ENCODE peak calls at places on chromosomes 16 and 17, in nine cellular contexts. One of them, this sample, is unnamed.

GRCh38 chr16:12027091-12027490 is 50.6 kb downstream of the SNX29 start:
- DNase-seq in NCI-H524: no peak
- DNase-seq in stimulated activated CD4-positive, alpha-beta T cell treated with anti-CD3 and anti-CD28 coated beads, Interleukin-12 subunit alpha, Interleukin-12 subunit beta, amount 100 ng/mL, for 24 hours: no peak
- DNase-seq in OCI-LY7: peak; percentile 18
- DNase-seq in lung: no peak
- DNase-seq in transverse colon: no peak
- DNase-seq in T-helper 2 cell treated with Interferon-gamma antibody and Interleukin-4, amounts not matched to agents 5 μg/mL and 100 μg/mL, for 36 hours: no peak
- DNase-seq in tibial artery: no peak
- DNase-seq in nucleus accumbens: no peak
- DNase-seq in this sample: peak; percentile 63

GRCh38 chr16:68885321-68885720 is 42.0 kb downstream of the TANGO6 start:
- DNase-seq in NCI-H524: no peak
- DNase-seq in stimulated activated CD4-positive, alpha-beta T cell treated with anti-CD3 and anti-CD28 coated beads, Interleukin-12 subunit alpha, Interleukin-12 subunit beta, amount 100 ng/mL, for 24 hours: no peak
- DNase-seq in OCI-LY7: no peak
- DNase-seq in lung: no peak
- DNase-seq in transverse colon: no peak
- DNase-seq in T-helper 2 cell treated with Interferon-gamma antibody and Interleukin-4, amounts not matched to agents 5 μg/mL and 100 μg/mL, for 36 hours: no peak
- DNase-seq in tibial artery: no peak
- DNase-seq in nucleus accumbens: no peak
- DNase-seq in this sample: no peak

GRCh38 chr17:42251115-42251514 is 25.1 kb downstream of the STAT5B start:
- DNase-seq in NCI-H524: no peak
- DNase-seq in stimulated activated CD4-positive, alpha-beta T cell treated with anti-CD3 and anti-CD28 coated beads, Interleukin-12 subunit alpha, Interleukin-12 subunit beta, amount 100 ng/mL, for 24 hours: no peak
- DNase-seq in OCI-LY7: no peak
- DNase-seq in lung: no peak
- DNase-seq in transverse colon: no peak
- DNase-seq in T-helper 2 cell treated with Interferon-gamma antibody and Interleukin-4, amounts not matched to agents 5 μg/mL and 100 μg/mL, for 36 hours: no peak
- DNase-seq in tibial artery: no peak
- DNase-seq in nucleus accumbens: no peak
- DNase-seq in this sample: no peak

GRCh38 chr17:48025904-48026502 is 11.6 kb downstream of the COPZ2 start:
- DNase-seq in NCI-H524: no peak
- DNase-seq in stimulated activated CD4-positive, alpha-beta T cell treated with anti-CD3 and anti-CD28 coated beads, Interleukin-12 subunit alpha, Interleukin-12 subunit beta, amount 100 ng/mL, for 24 hours: no peak
- DNase-seq in OCI-LY7: no peak
- DNase-seq in lung: no peak
- DNase-seq in transverse colon: no peak
- DNase-seq in T-helper 2 cell treated with Interferon-gamma antibody and Interleukin-4, amounts not matched to agents 5 μg/mL and 100 μg/mL, for 36 hours: no peak
- DNase-seq in tibial artery: peak; percentile 76
- DNase-seq in nucleus accumbens: no peak
- DNase-seq in this sample: no peak

GRCh38 chr17:78745407-78746088 is 36.5 kb downstream of the CYTH1 start:
- DNase-seq in NCI-H524: no peak
- DNase-seq in stimulated activated CD4-positive, alpha-beta T cell treated with anti-CD3 and anti-CD28 coated beads, Interleukin-12 subunit alpha, Interleukin-12 subunit beta, amount 100 ng/mL, for 24 hours: no peak
- DNase-seq in OCI-LY7: peak; percentile 70
- DNase-seq in lung: no peak
- DNase-seq in transverse colon: no peak
- DNase-seq in T-helper 2 cell treated with Interferon-gamma antibody and Interleukin-4, amounts not matched to agents 5 μg/mL and 100 μg/mL, for 36 hours: no peak
- DNase-seq in tibial artery: no peak
- DNase-seq in nucleus accumbens: peak; percentile 29
- DNase-seq in this sample: no peak

GRCh38 chr16:81319221-81319912 is 4.6 kb downstream of the GAN start:
- DNase-seq in NCI-H524: no peak
- DNase-seq in stimulated activated CD4-positive, alpha-beta T cell treated with anti-CD3 and anti-CD28 coated beads, Interleukin-12 subunit alpha, Interleukin-12 subunit beta, amount 100 ng/mL, for 24 hours: no peak
- DNase-seq in OCI-LY7: no peak
- DNase-seq in lung: no peak
- DNase-seq in transverse colon: no peak
- DNase-seq in T-helper 2 cell treated with Interferon-gamma antibody and Interleukin-4, amounts not matched to agents 5 μg/mL and 100 μg/mL, for 36 hours: no peak
- DNase-seq in tibial artery: no peak
- DNase-seq in nucleus accumbens: no peak
- DNase-seq in this sample: no peak

GRCh38 chr16:76946879-76947278 is 244.1 kb upstream of the MON1B start:
- DNase-seq in NCI-H524: no peak
- DNase-seq in stimulated activated CD4-positive, alpha-beta T cell treated with anti-CD3 and anti-CD28 coated beads, Interleukin-12 subunit alpha, Interleukin-12 subunit beta, amount 100 ng/mL, for 24 hours: no peak
- DNase-seq in OCI-LY7: no peak
- DNase-seq in lung: no peak
- DNase-seq in transverse colon: no peak
- DNase-seq in T-helper 2 cell treated with Interferon-gamma antibody and Interleukin-4, amounts not matched to agents 5 μg/mL and 100 μg/mL, for 36 hours: no peak
- DNase-seq in tibial artery: no peak
- DNase-seq in nucleus accumbens: peak; percentile 13
- DNase-seq in this sample: no peak

GRCh38 chr16:71933017-71933416 is 37.7 kb downstream of the IST1 start:
- DNase-seq in NCI-H524: no peak
- DNase-seq in stimulated activated CD4-positive, alpha-beta T cell treated with anti-CD3 and anti-CD28 coated beads, Interleukin-12 subunit alpha, Interleukin-12 subunit beta, amount 100 ng/mL, for 24 hours: no peak
- DNase-seq in OCI-LY7: no peak
- DNase-seq in lung: no peak
- DNase-seq in transverse colon: no peak
- DNase-seq in T-helper 2 cell treated with Interferon-gamma antibody and Interleukin-4, amounts not matched to agents 5 μg/mL and 100 μg/mL, for 36 hours: no peak
- DNase-seq in tibial artery: no peak
- DNase-seq in nucleus accumbens: no peak
- DNase-seq in this sample: no peak

GRCh38 chr16:53219795-53220194 is 165.0 kb downstream of the CHD9 start:
- DNase-seq in NCI-H524: no peak
- DNase-seq in stimulated activated CD4-positive, alpha-beta T cell treated with anti-CD3 and anti-CD28 coated beads, Interleukin-12 subunit alpha, Interleukin-12 subunit beta, amount 100 ng/mL, for 24 hours: no peak
- DNase-seq in OCI-LY7: no peak
- DNase-seq in lung: no peak
- DNase-seq in transverse colon: no peak
- DNase-seq in T-helper 2 cell treated with Interferon-gamma antibody and Interleukin-4, amounts not matched to agents 5 μg/mL and 100 μg/mL, for 36 hours: no peak
- DNase-seq in tibial artery: no peak
- DNase-seq in nucleus accumbens: no peak
- DNase-seq in this sample: no peak

GRCh38 chr16:47904691-47905090 is 251.1 kb downstream of the ABCC12 start:
- DNase-seq in NCI-H524: no peak
- DNase-seq in stimulated activated CD4-positive, alpha-beta T cell treated with anti-CD3 and anti-CD28 coated beads, Interleukin-12 subunit alpha, Interleukin-12 subunit beta, amount 100 ng/mL, for 24 hours: no peak
- DNase-seq in OCI-LY7: no peak
- DNase-seq in lung: no peak
- DNase-seq in transverse colon: no peak
- DNase-seq in T-helper 2 cell treated with Interferon-gamma antibody and Interleukin-4, amounts not matched to agents 5 μg/mL and 100 μg/mL, for 36 hours: no peak
- DNase-seq in tibial artery: no peak
- DNase-seq in nucleus accumbens: no peak
- DNase-seq in this sample: no peak

GRCh38 chr17:32258383-32259121 is 7.1 kb upstream of the RHBDL3 start:
- DNase-seq in NCI-H524: peak; percentile 99
- DNase-seq in stimulated activated CD4-positive, alpha-beta T cell treated with anti-CD3 and anti-CD28 coated beads, Interleukin-12 subunit alpha, Interleukin-12 subunit beta, amount 100 ng/mL, for 24 hours: no peak
- DNase-seq in OCI-LY7: no peak
- DNase-seq in lung: no peak
- DNase-seq in transverse colon: no peak
- DNase-seq in T-helper 2 cell treated with Interferon-gamma antibody and Interleukin-4, amounts not matched to agents 5 μg/mL and 100 μg/mL, for 36 hours: no peak
- DNase-seq in tibial artery: no peak
- DNase-seq in nucleus accumbens: peak; percentile 41
- DNase-seq in this sample: no peak

GRCh38 chr16:47304563-47304962 is 156.3 kb downstream of the ITFG1 start:
- DNase-seq in NCI-H524: no peak
- DNase-seq in stimulated activated CD4-positive, alpha-beta T cell treated with anti-CD3 and anti-CD28 coated beads, Interleukin-12 subunit alpha, Interleukin-12 subunit beta, amount 100 ng/mL, for 24 hours: no peak
- DNase-seq in OCI-LY7: no peak
- DNase-seq in lung: no peak
- DNase-seq in transverse colon: no peak
- DNase-seq in T-helper 2 cell treated with Interferon-gamma antibody and Interleukin-4, amounts not matched to agents 5 μg/mL and 100 μg/mL, for 36 hours: no peak
- DNase-seq in tibial artery: no peak
- DNase-seq in nucleus accumbens: no peak
- DNase-seq in this sample: no peak

GRCh38 chr17:73643012-73643845 is 1.0 kb downstream of the SDK2 start:
- DNase-seq in NCI-H524: peak; percentile 55
- DNase-seq in stimulated activated CD4-positive, alpha-beta T cell treated with anti-CD3 and anti-CD28 coated beads, Interleukin-12 subunit alpha, Interleukin-12 subunit beta, amount 100 ng/mL, for 24 hours: no peak
- DNase-seq in OCI-LY7: no peak
- DNase-seq in lung: no peak
- DNase-seq in transverse colon: peak; percentile 34
- DNase-seq in T-helper 2 cell treated with Interferon-gamma antibody and Interleukin-4, amounts not matched to agents 5 μg/mL and 100 μg/mL, for 36 hours: no peak
- DNase-seq in tibial artery: no peak
- DNase-seq in nucleus accumbens: peak; percentile 57
- DNase-seq in this sample: peak; percentile 78

GRCh38 chr16:84144301-84144858 is 597 bp downstream of the HSDL1 start:
- DNase-seq in NCI-H524: peak; percentile 10
- DNase-seq in stimulated activated CD4-positive, alpha-beta T cell treated with anti-CD3 and anti-CD28 coated beads, Interleukin-12 subunit alpha, Interleukin-12 subunit beta, amount 100 ng/mL, for 24 hours: peak; percentile 23
- DNase-seq in OCI-LY7: peak; percentile 53
- DNase-seq in lung: peak; percentile 35
- DNase-seq in transverse colon: peak; percentile 33
- DNase-seq in T-helper 2 cell treated with Interferon-gamma antibody and Interleukin-4, amounts not matched to agents 5 μg/mL and 100 μg/mL, for 36 hours: peak; percentile 38
- DNase-seq in tibial artery: no peak
- DNase-seq in nucleus accumbens: peak; percentile 34
- DNase-seq in this sample: no peak

GRCh38 chr16:19071811-19072777 is 4.7 kb downstream of the COQ7 start:
- DNase-seq in NCI-H524: no peak
- DNase-seq in stimulated activated CD4-positive, alpha-beta T cell treated with anti-CD3 and anti-CD28 coated beads, Interleukin-12 subunit alpha, Interleukin-12 subunit beta, amount 100 ng/mL, for 24 hours: peak; percentile 60
- DNase-seq in OCI-LY7: peak; percentile 67
- DNase-seq in lung: peak; percentile 67
- DNase-seq in transverse colon: peak; percentile 77
- DNase-seq in T-helper 2 cell treated with Interferon-gamma antibody and Interleukin-4, amounts not matched to agents 5 μg/mL and 100 μg/mL, for 36 hours: peak; percentile 35
- DNase-seq in tibial artery: no peak
- DNase-seq in nucleus accumbens: peak; percentile 44
- DNase-seq in this sample: no peak

GRCh38 chr17:17076066-17076465 is 33.8 kb downstream of the MPRIP start:
- DNase-seq in NCI-H524: no peak
- DNase-seq in stimulated activated CD4-positive, alpha-beta T cell treated with anti-CD3 and anti-CD28 coated beads, Interleukin-12 subunit alpha, Interleukin-12 subunit beta, amount 100 ng/mL, for 24 hours: no peak
- DNase-seq in OCI-LY7: no peak
- DNase-seq in lung: no peak
- DNase-seq in transverse colon: no peak
- DNase-seq in T-helper 2 cell treated with Interferon-gamma antibody and Interleukin-4, amounts not matched to agents 5 μg/mL and 100 μg/mL, for 36 hours: no peak
- DNase-seq in tibial artery: peak; percentile 46
- DNase-seq in nucleus accumbens: no peak
- DNase-seq in this sample: no peak

GRCh38 chr16:12300490-12300889 is 324.0 kb downstream of the SNX29 start:
- DNase-seq in NCI-H524: no peak
- DNase-seq in stimulated activated CD4-positive, alpha-beta T cell treated with anti-CD3 and anti-CD28 coated beads, Interleukin-12 subunit alpha, Interleukin-12 subunit beta, amount 100 ng/mL, for 24 hours: no peak
- DNase-seq in OCI-LY7: no peak
- DNase-seq in lung: no peak
- DNase-seq in transverse colon: no peak
- DNase-seq in T-helper 2 cell treated with Interferon-gamma antibody and Interleukin-4, amounts not matched to agents 5 μg/mL and 100 μg/mL, for 36 hours: no peak
- DNase-seq in tibial artery: no peak
- DNase-seq in nucleus accumbens: no peak
- DNase-seq in this sample: no peak

GRCh38 chr16:18782697-18783429 is 7.3 kb downstream of the RPS15A start:
- DNase-seq in NCI-H524: no peak
- DNase-seq in stimulated activated CD4-positive, alpha-beta T cell treated with anti-CD3 and anti-CD28 coated beads, Interleukin-12 subunit alpha, Interleukin-12 subunit beta, amount 100 ng/mL, for 24 hours: no peak
- DNase-seq in OCI-LY7: no peak
- DNase-seq in lung: no peak
- DNase-seq in transverse colon: no peak
- DNase-seq in T-helper 2 cell treated with Interferon-gamma antibody and Interleukin-4, amounts not matched to agents 5 μg/mL and 100 μg/mL, for 36 hours: no peak
- DNase-seq in tibial artery: no peak
- DNase-seq in nucleus accumbens: no peak
- DNase-seq in this sample: no peak

GRCh38 chr16:17470871-17471744 is at the start of gene XYLT1:
- DNase-seq in NCI-H524: peak; percentile 39
- DNase-seq in stimulated activated CD4-positive, alpha-beta T cell treated with anti-CD3 and anti-CD28 coated beads, Interleukin-12 subunit alpha, Interleukin-12 subunit beta, amount 100 ng/mL, for 24 hours: peak; percentile 48
- DNase-seq in OCI-LY7: peak; percentile 57
- DNase-seq in lung: peak; percentile 59
- DNase-seq in transverse colon: peak; percentile 73
- DNase-seq in T-helper 2 cell treated with Interferon-gamma antibody and Interleukin-4, amounts not matched to agents 5 μg/mL and 100 μg/mL, for 36 hours: peak; percentile 32
- DNase-seq in tibial artery: peak; percentile 96
- DNase-seq in nucleus accumbens: no peak
- DNase-seq in this sample: no peak

GRCh38 chr17:48970865-48971687 is 2.7 kb upstream of the GIP start:
- DNase-seq in NCI-H524: no peak
- DNase-seq in stimulated activated CD4-positive, alpha-beta T cell treated with anti-CD3 and anti-CD28 coated beads, Interleukin-12 subunit alpha, Interleukin-12 subunit beta, amount 100 ng/mL, for 24 hours: no peak
- DNase-seq in OCI-LY7: no peak
- DNase-seq in lung: no peak
- DNase-seq in transverse colon: no peak
- DNase-seq in T-helper 2 cell treated with Interferon-gamma antibody and Interleukin-4, amounts not matched to agents 5 μg/mL and 100 μg/mL, for 36 hours: no peak
- DNase-seq in tibial artery: no peak
- DNase-seq in nucleus accumbens: no peak
- DNase-seq in this sample: no peak

GRCh38 chr17:18951941-18952842 is at the start of gene SLC5A10:
- DNase-seq in NCI-H524: no peak
- DNase-seq in stimulated activated CD4-positive, alpha-beta T cell treated with anti-CD3 and anti-CD28 coated beads, Interleukin-12 subunit alpha, Interleukin-12 subunit beta, amount 100 ng/mL, for 24 hours: no peak
- DNase-seq in OCI-LY7: no peak
- DNase-seq in lung: no peak
- DNase-seq in transverse colon: no peak
- DNase-seq in T-helper 2 cell treated with Interferon-gamma antibody and Interleukin-4, amounts not matched to agents 5 μg/mL and 100 μg/mL, for 36 hours: no peak
- DNase-seq in tibial artery: no peak
- DNase-seq in nucleus accumbens: no peak
- DNase-seq in this sample: no peak

GRCh38 chr16:50245417-50246298 is 20.7 kb upstream of the ADCY7 start:
- DNase-seq in NCI-H524: no peak
- DNase-seq in stimulated activated CD4-positive, alpha-beta T cell treated with anti-CD3 and anti-CD28 coated beads, Interleukin-12 subunit alpha, Interleukin-12 subunit beta, amount 100 ng/mL, for 24 hours: peak; percentile 55
- DNase-seq in OCI-LY7: peak; percentile 57
- DNase-seq in lung: peak; percentile 63
- DNase-seq in transverse colon: peak; percentile 68
- DNase-seq in T-helper 2 cell treated with Interferon-gamma antibody and Interleukin-4, amounts not matched to agents 5 μg/mL and 100 μg/mL, for 36 hours: peak; percentile 53
- DNase-seq in tibial artery: peak; percentile 77
- DNase-seq in nucleus accumbens: peak; percentile 6
- DNase-seq in this sample: peak; percentile 32

GRCh38 chr17:10036511-10037061 is 131.5 kb upstream of the RCVRN start:
- DNase-seq in NCI-H524: no peak
- DNase-seq in stimulated activated CD4-positive, alpha-beta T cell treated with anti-CD3 and anti-CD28 coated beads, Interleukin-12 subunit alpha, Interleukin-12 subunit beta, amount 100 ng/mL, for 24 hours: no peak
- DNase-seq in OCI-LY7: no peak
- DNase-seq in lung: peak; percentile 60
- DNase-seq in transverse colon: no peak
- DNase-seq in T-helper 2 cell treated with Interferon-gamma antibody and Interleukin-4, amounts not matched to agents 5 μg/mL and 100 μg/mL, for 36 hours: no peak
- DNase-seq in tibial artery: no peak
- DNase-seq in nucleus accumbens: peak; percentile 91
- DNase-seq in this sample: no peak

GRCh38 chr16:74153773-74154172 is 142.8 kb upstream of the PSMD7 start:
- DNase-seq in NCI-H524: no peak
- DNase-seq in stimulated activated CD4-positive, alpha-beta T cell treated with anti-CD3 and anti-CD28 coated beads, Interleukin-12 subunit alpha, Interleukin-12 subunit beta, amount 100 ng/mL, for 24 hours: no peak
- DNase-seq in OCI-LY7: no peak
- DNase-seq in lung: no peak
- DNase-seq in transverse colon: no peak
- DNase-seq in T-helper 2 cell treated with Interferon-gamma antibody and Interleukin-4, amounts not matched to agents 5 μg/mL and 100 μg/mL, for 36 hours: no peak
- DNase-seq in tibial artery: no peak
- DNase-seq in nucleus accumbens: no peak
- DNase-seq in this sample: no peak

GRCh38 chr17:78013683-78014467 is 55.4 kb downstream of the TNRC6C start:
- DNase-seq in NCI-H524: peak; percentile 86
- DNase-seq in stimulated activated CD4-positive, alpha-beta T cell treated with anti-CD3 and anti-CD28 coated beads, Interleukin-12 subunit alpha, Interleukin-12 subunit beta, amount 100 ng/mL, for 24 hours: peak; percentile 29
- DNase-seq in OCI-LY7: peak; percentile 79
- DNase-seq in lung: peak; percentile 57
- DNase-seq in transverse colon: peak; percentile 48
- DNase-seq in T-helper 2 cell treated with Interferon-gamma antibody and Interleukin-4, amounts not matched to agents 5 μg/mL and 100 μg/mL, for 36 hours: no peak
- DNase-seq in tibial artery: no peak
- DNase-seq in nucleus accumbens: peak; percentile 63
- DNase-seq in this sample: peak; percentile 71

GRCh38 chr16:84281077-84281476 is 13.6 kb upstream of the WFDC1 start:
- DNase-seq in NCI-H524: no peak
- DNase-seq in stimulated activated CD4-positive, alpha-beta T cell treated with anti-CD3 and anti-CD28 coated beads, Interleukin-12 subunit alpha, Interleukin-12 subunit beta, amount 100 ng/mL, for 24 hours: no peak
- DNase-seq in OCI-LY7: peak; percentile 56
- DNase-seq in lung: no peak
- DNase-seq in transverse colon: no peak
- DNase-seq in T-helper 2 cell treated with Interferon-gamma antibody and Interleukin-4, amounts not matched to agents 5 μg/mL and 100 μg/mL, for 36 hours: no peak
- DNase-seq in tibial artery: no peak
- DNase-seq in nucleus accumbens: no peak
- DNase-seq in this sample: no peak

GRCh38 chr16:22727285-22728166 is 86.4 kb upstream of the HS3ST2 start:
- DNase-seq in NCI-H524: no peak
- DNase-seq in stimulated activated CD4-positive, alpha-beta T cell treated with anti-CD3 and anti-CD28 coated beads, Interleukin-12 subunit alpha, Interleukin-12 subunit beta, amount 100 ng/mL, for 24 hours: no peak
- DNase-seq in OCI-LY7: no peak
- DNase-seq in lung: no peak
- DNase-seq in transverse colon: no peak
- DNase-seq in T-helper 2 cell treated with Interferon-gamma antibody and Interleukin-4, amounts not matched to agents 5 μg/mL and 100 μg/mL, for 36 hours: no peak
- DNase-seq in tibial artery: no peak
- DNase-seq in nucleus accumbens: no peak
- DNase-seq in this sample: peak; percentile 74

GRCh38 chr17:13067629-13068303 is 49.9 kb upstream of the ELAC2 start:
- DNase-seq in NCI-H524: no peak
- DNase-seq in stimulated activated CD4-positive, alpha-beta T cell treated with anti-CD3 and anti-CD28 coated beads, Interleukin-12 subunit alpha, Interleukin-12 subunit beta, amount 100 ng/mL, for 24 hours: no peak
- DNase-seq in OCI-LY7: no peak
- DNase-seq in lung: no peak
- DNase-seq in transverse colon: no peak
- DNase-seq in T-helper 2 cell treated with Interferon-gamma antibody and Interleukin-4, amounts not matched to agents 5 μg/mL and 100 μg/mL, for 36 hours: no peak
- DNase-seq in tibial artery: no peak
- DNase-seq in nucleus accumbens: no peak
- DNase-seq in this sample: no peak

GRCh38 chr17:62675701-62676100 is 48.2 kb downstream of the MRC2 start:
- DNase-seq in NCI-H524: no peak
- DNase-seq in stimulated activated CD4-positive, alpha-beta T cell treated with anti-CD3 and anti-CD28 coated beads, Interleukin-12 subunit alpha, Interleukin-12 subunit beta, amount 100 ng/mL, for 24 hours: no peak
- DNase-seq in OCI-LY7: no peak
- DNase-seq in lung: no peak
- DNase-seq in transverse colon: no peak
- DNase-seq in T-helper 2 cell treated with Interferon-gamma antibody and Interleukin-4, amounts not matched to agents 5 μg/mL and 100 μg/mL, for 36 hours: no peak
- DNase-seq in tibial artery: no peak
- DNase-seq in nucleus accumbens: no peak
- DNase-seq in this sample: no peak

This sample was measured in NCI-H774.